ENCODE peak calls at places on chromosomes 13 and 19, in six cellular contexts. B, K, N, W, S and Y are unnamed samples.

GRCh38 chr19:32191921-32192320 is 153.5 kb upstream of the ZNF507 start:
- DNase-seq in B (no peak), W (no peak), K (no peak), N (no peak), S (no peak), Y (no peak)

GRCh38 chr13:60226507-60226906 is 62.8 kb upstream of the DIAPH3 start:
- DNase-seq in K (peak; percentile 8), W (no peak), B (no peak), S (peak; percentile 3), N (no peak), Y (no peak)

GRCh38 chr13:94966380-94966779 is 254.0 kb upstream of the SOX21 start:
- DNase-seq in W (no peak), K (no peak), S (no peak), N (no peak), B (no peak), Y (no peak)

GRCh38 chr19:43594710-43595604 is 977 bp downstream of the IRGQ start:
- DNase-seq in W (peak; percentile 75), B (peak; percentile 52), N (peak; percentile 57), K (peak; percentile 59), S (peak; percentile 81), Y (peak; percentile 61)

GRCh38 chr13:74131206-74131605 is 3.0 kb downstream of the KLF12 start:
- DNase-seq in K (no peak), B (no peak), W (no peak), N (no peak), S (peak; percentile 32), Y (no peak)

GRCh38 chr13:83853771-83854170 is 28.5 kb downstream of the SLITRK1 start:
- DNase-seq in B (no peak), S (no peak), K (no peak), W (no peak), N (no peak), Y (no peak)

GRCh38 chr13:59750860-59751259 is 412.9 kb downstream of the DIAPH3 start:
- DNase-seq in N (no peak), W (no peak), B (no peak), K (peak; percentile 32), S (no peak), Y (no peak)

GRCh38 chr13:84279166-84279565 is 396.9 kb upstream of the SLITRK1 start:
- DNase-seq in B (no peak), K (peak; percentile 64), S (no peak), W (no peak), N (no peak), Y (no peak)

GRCh38 chr13:93220073-93220472 is 6.5 kb upstream of the GPC6 start:
- DNase-seq in N (no peak), B (no peak), K (no peak), W (no peak), S (no peak), Y (no peak)

GRCh38 chr13:79385694-79386093 is 20.4 kb downstream of the RBM26 start:
- DNase-seq in K (peak; percentile 57), N (no peak), W (peak; percentile 80), S (no peak), B (no peak), Y (no peak)

GRCh38 chr19:1311543-1312091 is 25.9 kb downstream of the EFNA2 start:
- DNase-seq in N (no peak), K (no peak), B (no peak), W (no peak), S (no peak), Y (no peak)

GRCh38 chr13:47258384-47258783 is 361.5 kb upstream of the HTR2A start:
- DNase-seq in B (no peak), K (no peak), S (no peak), N (no peak), W (no peak), Y (no peak)

GRCh38 chr13:20616059-20616797 is 49.3 kb downstream of the IFT88 start:
- DNase-seq in N (no peak), S (no peak), K (peak; percentile 78), W (no peak), B (no peak), Y (no peak)

GRCh38 chr13:95564091-95564490 is 11.6 kb downstream of the CLDN10 start:
- DNase-seq in W (no peak), K (no peak), S (no peak), N (no peak), B (no peak), Y (no peak)

GRCh38 chr13:26420282-26420960 is 137.1 kb upstream of the WASF3 start:
- DNase-seq in S (no peak), N (no peak), B (no peak), K (no peak), W (no peak), Y (no peak)

GRCh38 chr19:4229179-4229931 is at the start of gene EBI3:
- DNase-seq in W (no peak), B (no peak), K (peak; percentile 23), S (no peak), N (peak; percentile 37), Y (no peak)

GRCh38 chr13:48496271-48496670 is 36.6 kb downstream of the RCBTB2 start:
- DNase-seq in W (no peak), B (no peak), N (no peak), S (no peak), K (no peak), Y (no peak)

DNA sequence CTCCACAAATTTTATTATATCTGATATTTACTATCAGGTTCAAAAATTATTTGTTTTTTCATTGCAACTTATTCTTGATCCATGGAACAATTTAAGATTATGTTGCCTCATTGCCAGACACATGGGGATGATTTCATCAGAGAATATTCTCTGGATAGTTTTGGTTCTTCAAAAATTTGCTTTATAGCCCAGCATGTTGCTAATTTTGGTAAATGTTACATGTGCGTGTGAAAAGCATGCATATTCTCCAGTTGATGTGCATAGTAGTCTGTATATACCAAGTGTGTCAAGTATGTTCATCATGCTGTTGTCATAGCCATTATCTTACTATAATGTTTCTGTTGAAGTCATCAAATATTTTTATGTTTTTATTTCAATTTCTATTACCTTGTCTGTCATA is 122.3 kb downstream of the RFC3 start:
- DNase-seq in N (no peak), W (no peak), K (no peak), S (no peak), B (no peak), Y (no peak)
- H3K27ac ChIP-seq in N (no peak overlapping the region), W (no peak overlapping the region), K (peak overlapping the region; percentile 70), S (no peak overlapping the region), B (no peak overlapping the region), Y (no peak overlapping the region)

GRCh38 chr19:28560786-28561185 is 652.2 kb downstream of the UQCRFS1 start:
- DNase-seq in S (no peak), B (no peak), N (no peak), W (no peak), K (no peak), Y (no peak)
- TF ChIP-seq CTCF in S (peak; percentile 31), B (no peak), N (no peak), W (no peak), K (no peak), Y (no peak)

GRCh38 chr13:106696140-106696539 is 128.2 kb upstream of the ARGLU1 start:
- DNase-seq in W (no peak), N (no peak), K (no peak), S (no peak), B (no peak), Y (no peak)
- H3K27ac ChIP-seq in W (no peak overlapping the region), N (peak overlapping the region; percentile 3), K (no peak overlapping the region), S (no peak overlapping the region), B (no peak overlapping the region), Y (no peak overlapping the region)

DNA sequence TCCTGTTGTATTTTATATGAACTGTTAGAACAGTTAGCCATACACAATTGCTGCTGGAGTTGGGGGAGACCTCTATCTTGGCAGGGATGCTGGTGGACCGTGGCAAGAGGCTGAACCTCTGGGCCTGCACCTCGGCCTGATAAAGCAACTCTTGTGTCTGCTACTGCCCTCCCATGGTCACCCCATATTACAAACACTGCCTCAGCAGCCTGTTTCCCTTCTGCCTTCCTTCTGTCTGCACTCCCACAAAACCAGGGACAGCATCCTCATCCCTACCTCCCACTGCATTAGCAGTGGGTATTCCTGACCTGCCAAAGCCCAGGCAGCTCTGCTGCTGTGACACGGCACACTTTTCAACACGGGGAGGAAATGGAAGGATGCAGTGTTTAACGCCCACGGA is 456.4 kb downstream of the FGF14 start:
- DNase-seq in S (no peak), W (no peak), N (no peak), B (no peak), K (no peak), Y (no peak)
- TF ChIP-seq CTCF in S (no peak), W (no peak), N (no peak), B (no peak), K (no peak), Y (no peak)

DNA sequence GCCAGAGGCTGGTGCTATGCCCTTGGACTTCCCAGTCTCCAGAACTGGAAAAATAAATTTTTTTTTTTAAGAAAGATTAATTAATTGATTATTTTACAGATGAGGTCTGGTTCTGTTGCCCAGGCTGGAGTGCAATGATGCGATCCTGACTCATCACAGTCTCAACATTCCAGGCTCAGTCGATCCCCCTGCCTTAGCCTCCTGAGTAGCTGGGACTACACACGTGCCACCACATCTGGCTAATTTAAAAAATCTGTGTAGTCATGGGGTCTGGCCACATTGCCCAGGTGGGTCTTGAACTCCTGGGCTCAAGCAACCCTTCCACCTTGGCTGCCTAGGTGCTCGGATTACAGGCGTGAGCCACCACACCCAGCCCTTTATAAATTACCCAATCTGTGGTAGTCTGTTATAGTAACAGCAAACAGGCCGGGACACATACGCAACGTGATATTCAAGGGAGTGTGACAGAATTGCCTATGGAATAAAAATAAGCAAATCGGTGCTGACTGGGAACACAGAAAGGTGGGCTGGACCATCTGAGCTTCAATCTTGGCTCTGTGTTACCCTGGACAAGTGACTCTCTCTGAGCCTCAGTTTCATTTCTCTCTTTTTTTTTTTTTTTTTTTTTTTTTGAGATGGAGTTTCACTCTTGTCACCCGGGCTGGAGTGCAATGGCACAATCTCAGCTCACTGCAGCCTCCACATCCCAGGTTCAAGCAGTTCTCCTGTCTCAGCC is 42.8 kb downstream of the PIN1 start:
- DNase-seq in S (no peak), K (peak; percentile 61), N (no peak), W (peak; percentile 13), B (no peak), Y (no peak)
- H3K27ac ChIP-seq in S (no peak overlapping the region), K (no peak overlapping the region), N (no peak overlapping the region), W (no peak overlapping the region), B (no peak overlapping the region), Y (no peak overlapping the region)

GRCh38 chr19:44891016-44891882 is at the start of gene TOMM40:
- DNase-seq in N (peak; percentile 100), B (no peak), K (no peak), W (no peak), S (peak; percentile 33), Y (no peak)
- TF ChIP-seq CTCF in N (no peak), B (no peak), K (no peak), W (no peak), S (peak; percentile 32), Y (no peak)

GRCh38 chr19:18929311-18929710 is 9.8 kb downstream of the DDX49 start:
- DNase-seq in K (no peak), B (no peak), S (no peak), W (no peak), N (no peak), Y (no peak)
- H3K27ac ChIP-seq in K (no peak overlapping the region), B (no peak overlapping the region), S (no peak overlapping the region), W (no peak overlapping the region), N (no peak overlapping the region), Y (no peak overlapping the region)

GRCh38 chr13:68929055-68929454 is 1178.6 kb upstream of the ATXN8OS start:
- DNase-seq in N (no peak), B (no peak), W (no peak), K (no peak), S (no peak), Y (no peak)

GRCh38 chr13:68923995-68924394 is 1183.6 kb upstream of the ATXN8OS start:
- DNase-seq in W (no peak), S (no peak), B (no peak), N (no peak), K (no peak), Y (no peak)

GRCh38 chr13:68927387-68928026 is 1180.1 kb upstream of the ATXN8OS start:
- DNase-seq in B (no peak), N (no peak), K (no peak), W (peak; percentile 16), S (no peak), Y (no peak)
- TF ChIP-seq CTCF in B (no peak), N (no peak), K (no peak), W (peak; percentile 48), S (peak; percentile 28), Y (no peak)